ENCODE peak calls at places on chromosomes 6 and 20, in six cellular contexts. Y, A, U, F, X and P are unnamed samples.

GRCh38 chr6:139648430-139649000 is 274.1 kb upstream of the CITED2 start:
- DNase-seq in X (no peak), U (no peak), A (no peak), F (no peak), Y (no peak), P (no peak)

GRCh38 chr6:143513410-143513809 is 1.9 kb upstream of the FUCA2 start:
- DNase-seq in Y (no peak), U (no peak), F (no peak), X (peak), A (no peak), P (peak)

GRCh38 chr6:47663462-47664216 is 34.7 kb upstream of the ADGRF4 start:
- DNase-seq in Y (peak), A (peak), X (peak), F (no peak), U (peak), P (peak)

GRCh38 chr6:157265630-157266029 is 57.7 kb downstream of the TMEM242 start:
- DNase-seq in Y (no peak), A (no peak), X (no peak), F (no peak), U (no peak), P (no peak)

GRCh38 chr20:43017241-43018030 is 172.3 kb downstream of the PTPRT start:
- DNase-seq in A (no peak), X (peak), U (no peak), F (no peak), Y (no peak), P (no peak)

GRCh38 chr20:8117636-8118413 is 14.2 kb upstream of the PLCB1 start:
- DNase-seq in F (no peak), X (no peak), Y (no peak), U (no peak), A (no peak), P (peak)

GRCh38 chr6:160996316-160996715 is 4.7 kb downstream of the MAP3K4 start:
- DNase-seq in A (no peak), Y (no peak), X (no peak), U (no peak), F (no peak), P (no peak)

GRCh38 chr6:146310628-146311027 is 233.0 kb upstream of the RAB32 start:
- DNase-seq in F (no peak), X (no peak), U (no peak), Y (no peak), A (no peak), P (no peak)

GRCh38 chr6:75024796-75025195 is 181.1 kb downstream of the COL12A1 start:
- DNase-seq in A (no peak), X (no peak), U (no peak), Y (no peak), F (peak), P (no peak)

GRCh38 chr6:64696053-64696452 is 1011.0 kb downstream of the EYS start:
- DNase-seq in U (no peak), A (no peak), X (no peak), F (no peak), Y (no peak), P (no peak)

GRCh38 chr6:169479783-169480495 is 221.9 kb downstream of the WDR27 start:
- DNase-seq in U (no peak), A (no peak), F (no peak), Y (no peak), X (no peak), P (no peak)

GRCh38 chr6:155404937-155405336 is 50.7 kb downstream of the NOX3 start:
- DNase-seq in F (no peak), U (no peak), A (no peak), X (no peak), Y (no peak), P (no peak)

GRCh38 chr20:7799872-7800271 is 140.4 kb downstream of the HAO1 start:
- DNase-seq in Y (no peak), U (no peak), X (no peak), F (no peak), A (no peak), P (no peak)

GRCh38 chr6:33417127-33417902 is 592 bp downstream of the CUTA start:
- DNase-seq in F (peak), U (no peak), X (peak), A (peak), Y (no peak), P (peak)
- H3K4ac ChIP-seq in F (peak), U (no peak), X (no peak), A (peak), Y (no peak), P (peak)

DNA sequence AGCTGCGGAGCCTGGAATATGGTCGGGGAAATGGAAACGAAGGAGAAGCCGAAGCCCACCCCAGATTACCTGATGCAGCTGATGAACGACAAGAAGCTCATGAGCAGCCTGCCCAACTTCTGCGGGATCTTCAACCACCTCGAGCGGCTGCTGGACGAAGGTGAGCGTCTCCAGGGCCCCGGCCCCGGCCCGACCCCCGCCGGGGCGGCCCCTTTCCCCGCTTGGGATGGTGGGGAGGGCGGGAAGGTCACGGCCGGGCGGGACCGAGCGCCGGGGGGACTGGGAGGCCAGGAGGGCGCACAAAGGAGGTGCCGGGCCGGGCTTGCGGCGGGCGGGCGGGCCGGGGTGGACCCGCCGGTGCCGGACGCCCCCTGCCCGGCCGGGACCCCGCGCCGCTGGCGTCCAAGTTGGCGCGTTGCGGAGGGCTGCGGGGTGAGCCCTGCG is 680 bp downstream of the QKI start:
- DNase-seq in A (peak), Y (peak), U (no peak), F (no peak), X (no peak), P (peak)
- H3K4ac ChIP-seq in A (peak), Y (peak), U (no peak), F (peak), X (no peak), P (peak)

GRCh38 chr20:542777-543368 is 717 bp downstream of the CSNK2A1 start:
- DNase-seq in F (no peak), U (no peak), X (no peak), Y (no peak), A (peak), P (peak)
- H3K4ac ChIP-seq in F (peak), U (no peak), X (no peak), Y (peak), A (peak), P (peak)

GRCh38 chr6:1028744-1029143 is 283.2 kb upstream of the FOXQ1 start:
- DNase-seq in F (no peak), A (no peak), Y (no peak), X (no peak), U (no peak), P (no peak)

GRCh38 chr6:1027795-1028569 is 283.9 kb upstream of the FOXQ1 start:
- DNase-seq in X (peak), F (no peak), U (peak), A (peak), Y (no peak), P (peak)

GRCh38 chr6:1025821-1026220 is 286.1 kb upstream of the FOXQ1 start:
- DNase-seq in U (no peak), Y (no peak), F (no peak), X (no peak), A (no peak), P (no peak)

GRCh38 chr6:1029196-1029595 is 282.7 kb upstream of the FOXQ1 start:
- DNase-seq in A (no peak), F (no peak), X (no peak), Y (no peak), U (no peak), P (no peak)

DNA sequence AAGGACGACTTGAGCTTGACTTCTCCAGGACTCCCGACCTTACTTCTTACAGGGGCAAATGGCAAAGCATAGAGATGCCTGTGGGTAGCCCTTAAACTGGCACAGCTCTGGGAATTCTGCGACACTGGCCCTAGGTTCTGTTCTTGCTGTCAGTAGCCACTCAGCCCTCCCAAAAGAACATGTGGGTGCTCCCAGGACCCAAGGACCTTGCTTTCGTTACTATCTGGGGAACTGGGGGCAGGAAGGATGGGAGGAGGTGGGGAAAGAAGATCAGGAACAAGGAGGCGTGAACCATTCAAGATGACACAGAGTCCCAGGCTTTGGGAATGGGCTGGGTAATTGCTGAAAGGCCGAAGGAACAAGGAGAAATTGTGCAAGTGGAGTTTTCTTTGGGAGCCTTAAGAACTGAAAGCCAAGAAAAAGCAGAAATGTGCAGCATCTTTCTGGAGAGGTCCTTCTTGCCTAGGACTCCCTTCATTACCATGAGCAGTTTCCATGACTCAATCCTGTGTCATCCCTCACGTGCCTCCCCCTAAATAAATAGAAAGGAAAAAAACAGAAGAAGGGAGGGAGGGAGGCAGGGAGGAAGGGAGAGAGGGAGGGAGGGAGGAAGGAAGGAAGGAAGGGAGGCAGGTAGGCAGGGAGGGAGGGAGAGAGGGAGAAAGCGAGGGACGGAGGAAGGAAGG is 284.6 kb upstream of the FOXQ1 start:
- DNase-seq in Y (no peak), X (no peak), U (no peak), A (no peak), F (peak), P (peak)
- H3K4ac ChIP-seq in Y (no peak), X (no peak), U (no peak), A (no peak), F (peak), P (no peak)

GRCh38 chr6:69775941-69776340 is 20.9 kb downstream of the LMBRD1 start:
- DNase-seq in X (no peak), U (no peak), F (no peak), Y (no peak), A (no peak), P (no peak)
- H3K4ac ChIP-seq in X (no peak), U (no peak), F (no peak), Y (no peak), A (no peak), P (no peak)